ENCODE peak calls at places on chromosomes 4 and X, in four cellular contexts. Y is GM12878, I is endodermal cell, Z is GM23248. N is an unnamed sample.

GRCh38 chrX:138711399-138712347 is at the start of gene FGF13:
- DNase-seq in Y (no peak), I (peak), Z (peak), N (no peak)

GRCh38 chrX:19863237-19864223 is 23.9 kb downstream of the SH3KBP1 start:
- DNase-seq in Y (peak), I (no peak), Z (peak), N (peak)

GRCh38 chrX:135431886-135432285 is 10.1 kb downstream of the SMIM10L2A start:
- DNase-seq in Y (no peak), I (no peak), Z (no peak), N (no peak)

GRCh38 chrX:78650906-78651437 is 8.2 kb downstream of the RTL3 start:
- DNase-seq in Y (peak), I (no peak), Z (peak), N (peak)

GRCh38 chrX:56978172-56978571 is 17.2 kb downstream of the SPIN3 start:
- DNase-seq in Y (peak), I (peak), Z (peak), N (peak)

GRCh38 chr4:87068591-87069021 is 133.8 kb downstream of the AFF1 start:
- DNase-seq in Y (no peak), I (no peak), Z (no peak), N (no peak)

GRCh38 chr4:114378306-114378903 is 220.2 kb upstream of the UGT8 start:
- DNase-seq in Y (no peak), I (no peak), Z (peak), N (peak)

GRCh38 chrX:24294619-24295018 is 19.2 kb downstream of the SUPT20HL2 start:
- DNase-seq in Y (no peak), I (peak), Z (peak), N (no peak)

GRCh38 chrX:139213241-139213709 is 317.3 kb upstream of the F9 start:
- DNase-seq in Y (no peak), I (no peak), Z (no peak), N (no peak)

GRCh38 chrX:113514906-113515305 is 674.3 kb upstream of the AMOT start:
- DNase-seq in Y (no peak), I (peak), Z (no peak), N (no peak)

GRCh38 chrX:153554519-153555167 is 37.2 kb downstream of the ATP2B3 start:
- DNase-seq in Y (no peak), I (peak), Z (peak), N (no peak)

GRCh38 chrX:34918091-34918736 is 24.4 kb upstream of the FAM47B start:
- DNase-seq in Y (no peak), I (no peak), Z (peak), N (peak)

GRCh38 chrX:101550825-101551767 is 749 bp downstream of the ARMCX1 start:
- DNase-seq in Y (no peak), I (peak), Z (peak), N (peak)

GRCh38 chr4:2432991-2433530 is 14.3 kb downstream of the CFAP99 start:
- DNase-seq in Y (no peak), I (peak), Z (peak), N (peak)

GRCh38 chr4:82284475-82284857 is 89.3 kb downstream of the HNRNPD start:
- DNase-seq in Y (no peak), I (no peak), Z (no peak), N (peak)
- H3K9ac ChIP-seq in Y (no peak), I (no peak), Z (no peak), N (peak)

GRCh38 chr4:99949034-99949998 is 759 bp downstream of the H2AZ1 start:
- DNase-seq in Y (peak), I (peak), Z (peak), N (peak)

GRCh38 chr4:99947608-99948007 is 1.2 kb upstream of the DNAJB14 start:
- DNase-seq in Y (no peak), I (no peak), Z (peak), N (no peak)

GRCh38 chr4:99949999-99950912 is at the start of gene H2AZ1:
- DNase-seq in Y (peak), I (peak), Z (peak), N (peak)

GRCh38 chr4:99947190-99947578 is 766 bp upstream of the DNAJB14 start:
- DNase-seq in Y (no peak), I (no peak), Z (peak), N (no peak)

DNA sequence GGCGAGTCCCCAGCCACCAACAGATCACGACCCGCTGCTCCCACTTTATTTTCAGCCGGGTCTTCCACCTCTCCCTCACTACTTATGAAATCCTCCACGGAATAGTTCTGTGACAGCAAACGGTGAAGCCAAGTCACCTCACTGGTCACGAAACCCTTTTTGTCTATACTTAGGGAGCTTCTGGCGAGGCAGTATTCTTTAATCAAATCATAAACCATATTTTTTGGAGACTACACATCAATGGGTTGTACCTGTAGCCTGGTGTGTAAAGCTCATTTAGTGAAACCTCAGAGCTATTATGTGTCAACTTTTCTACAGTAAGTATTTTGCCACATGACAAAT is 809 bp upstream of the H2AZ1 start:
- DNase-seq in Y (no peak), I (no peak), Z (no peak), N (no peak)
- H3K9ac ChIP-seq in Y (peak), I (peak), Z (peak), N (peak)

GRCh38 chr4:38461342-38461741 is 202.7 kb upstream of the KLF3 start:
- DNase-seq in Y (no peak), I (no peak), Z (no peak), N (peak)

GRCh38 chr4:38462659-38463058 is 201.3 kb upstream of the KLF3 start:
- DNase-seq in Y (no peak), I (no peak), Z (no peak), N (no peak)

GRCh38 chr4:38466401-38466800 is 197.6 kb upstream of the KLF3 start:
- DNase-seq in Y (no peak), I (no peak), Z (peak), N (no peak)

GRCh38 chr4:38464328-38464727 is 199.7 kb upstream of the KLF3 start:
- DNase-seq in Y (no peak), I (no peak), Z (no peak), N (no peak)

DNA sequence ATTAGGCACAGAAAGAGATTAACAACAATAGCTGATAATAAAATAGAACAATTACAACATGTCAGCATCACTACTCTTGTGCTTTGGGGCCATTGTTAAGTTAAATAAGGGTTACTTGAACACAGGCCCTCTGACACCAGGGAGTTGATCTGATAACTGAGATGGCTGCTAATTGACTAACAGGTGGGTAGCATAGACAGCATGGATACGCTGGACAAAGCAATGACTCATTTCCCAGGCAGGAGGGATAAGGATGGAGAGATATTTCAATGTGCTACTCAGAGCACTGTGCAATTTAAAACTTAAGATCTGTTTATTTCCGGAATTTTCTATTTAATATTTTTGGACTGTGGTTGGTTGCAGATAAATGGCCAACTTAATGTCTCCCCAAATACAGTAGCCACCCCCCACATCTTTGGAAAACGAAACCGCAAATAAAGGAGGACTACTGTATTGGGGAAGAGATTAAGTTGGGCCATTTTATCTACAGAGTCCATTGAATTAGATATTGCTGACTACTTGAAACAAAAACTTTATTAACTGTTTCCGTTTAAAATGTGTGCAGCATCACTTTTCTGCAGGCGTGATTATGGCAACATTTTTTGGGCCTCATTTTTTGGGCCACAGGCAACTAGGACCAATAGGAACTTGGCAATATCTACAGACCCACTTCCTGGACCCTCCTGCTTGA is 200.6 kb upstream of the KLF3 start:
- DNase-seq in Y (no peak), I (no peak), Z (no peak), N (no peak)
- H3K9ac ChIP-seq in Y (no peak), I (no peak), Z (no peak), N (no peak)

GRCh38 chrX:150692296-150692695 is 900 bp upstream of the MTMR1 start:
- DNase-seq in Y (no peak), I (no peak), Z (no peak), N (no peak)
- H3K9ac ChIP-seq in Y (peak), I (no peak), Z (peak), N (peak)

GRCh38 chrX:114583646-114584433 is at the start of gene HTR2C:
- DNase-seq in Y (no peak), I (peak), Z (no peak), N (no peak)
- H3K9ac ChIP-seq in Y (no peak), I (no peak), Z (no peak), N (no peak)

GRCh38 chr4:88178633-88179231 is 20.3 kb upstream of the ABCG2 start:
- DNase-seq in Y (no peak), I (peak), Z (no peak), N (no peak)
- H3K9ac ChIP-seq in Y (no peak), I (no peak), Z (no peak), N (no peak)

GRCh38 chr4:20086067-20086466 is 165.6 kb upstream of the SLIT2 start:
- DNase-seq in Y (no peak), I (no peak), Z (peak), N (no peak)
- H3K9ac ChIP-seq in Y (no peak), I (no peak), Z (peak), N (no peak)

GRCh38 chr4:152894673-152895072 is 41.5 kb upstream of the FHDC1 start:
- DNase-seq in Y (no peak), I (no peak), Z (peak), N (peak)

GRCh38 chr4:152896819-152897218 is 39.3 kb upstream of the FHDC1 start:
- DNase-seq in Y (no peak), I (no peak), Z (peak), N (peak)

GRCh38 chr4:152892985-152893384 is 43.1 kb upstream of the FHDC1 start:
- DNase-seq in Y (no peak), I (no peak), Z (no peak), N (no peak)
- H3K9ac ChIP-seq in Y (no peak), I (no peak), Z (no peak), N (no peak)

GRCh38 chr4:150164956-150165355 is 86.7 kb downstream of the DCLK2 start:
- DNase-seq in Y (no peak), I (no peak), Z (no peak), N (no peak)
- H3K9ac ChIP-seq in Y (no peak), I (no peak), Z (no peak), N (no peak)

N was measured in astrocyte.